ENCODE peak calls at places on chromosome 14, in six cellular contexts. R is left lung, V is MM.1S, W is NCI-H510A, U is foreskin keratinocyte, M is lower leg skin. F is an unnamed sample.

GRCh38 chr14:77478029-77478428 is 20.1 kb downstream of the AHSA1 start:
- DNase-seq in V (no peak), R (no peak), W (no peak), U (no peak), M (no peak), F (no peak)

GRCh38 chr14:50977863-50978520 is 33.7 kb upstream of the PYGL start:
- DNase-seq in V (no peak), M (no peak), U (no peak), R (no peak), W (no peak), F (no peak)

GRCh38 chr14:30966415-30967363 is 58.8 kb upstream of the AP4S1 start:
- DNase-seq in M (no peak), V (no peak), R (no peak), U (peak; percentile 6), W (no peak), F (no peak)

GRCh38 chr14:96894966-96895365 is 97.8 kb downstream of the VRK1 start:
- DNase-seq in U (no peak), R (no peak), W (no peak), M (no peak), V (no peak), F (no peak)

GRCh38 chr14:36519431-36520321 is at the start of gene NKX2-1:
- DNase-seq in M (no peak), W (peak; percentile 86), R (peak; percentile 73), V (no peak), U (no peak), F (no peak)

GRCh38 chr14:99601301-99601945 is 2.6 kb downstream of the CCDC85C start:
- DNase-seq in W (no peak), U (no peak), M (no peak), V (no peak), R (peak; percentile 58), F (no peak)

GRCh38 chr14:74549588-74549987 is 56.0 kb downstream of the ISCA2 start:
- DNase-seq in W (no peak), R (no peak), M (no peak), V (no peak), U (no peak), F (peak; percentile 63)

GRCh38 chr14:56422703-56423213 is 156.8 kb upstream of the TMEM260 start:
- DNase-seq in U (peak; percentile 11), W (peak; percentile 27), R (peak; percentile 54), V (no peak), M (peak; percentile 78), F (no peak)

GRCh38 chr14:23694085-23694975 is 58.2 kb downstream of the DHRS2 start:
- DNase-seq in W (no peak), R (no peak), M (no peak), V (no peak), U (peak; percentile 22), F (no peak)

GRCh38 chr14:101020971-101021370 is 117.4 kb upstream of the RTL1 start:
- DNase-seq in U (no peak), M (peak; percentile 42), V (no peak), W (no peak), R (peak; percentile 17), F (peak; percentile 40)

GRCh38 chr14:69101331-69101826 is 51.5 kb downstream of the DCAF5 start:
- DNase-seq in M (no peak), V (no peak), U (peak; percentile 62), R (no peak), W (no peak), F (no peak)

GRCh38 chr14:74860899-74861733 is 14.8 kb downstream of the PROX2 start:
- DNase-seq in R (peak; percentile 88), V (peak; percentile 73), M (peak; percentile 98), U (peak; percentile 36), W (peak; percentile 58), F (peak; percentile 98)

GRCh38 chr14:59537476-59537875 is 39.1 kb downstream of the CCDC175 start:
- DNase-seq in U (no peak), R (no peak), V (no peak), M (no peak), W (no peak), F (no peak)

GRCh38 chr14:76715102-76715926 is 46.0 kb upstream of the VASH1 start:
- DNase-seq in M (no peak), W (no peak), U (no peak), R (no peak), V (no peak), F (no peak)

GRCh38 chr14:67186789-67187188 is 2.5 kb upstream of the GARIN2 start:
- DNase-seq in R (no peak), U (no peak), W (no peak), M (no peak), V (peak; percentile 81), F (no peak)

GRCh38 chr14:56349942-56350341 is 229.7 kb upstream of the TMEM260 start:
- DNase-seq in W (no peak), U (no peak), M (no peak), V (no peak), R (no peak), F (no peak)

GRCh38 chr14:90576981-90577660 is 180.3 kb downstream of the CALM1 start:
- DNase-seq in R (no peak), W (no peak), V (no peak), M (no peak), U (no peak), F (no peak)

F was measured in aorta.